ENCODE peak calls at places on chromosomes 2 and 18, in five cellular contexts. One of them, this sample, is unnamed. For H3K36me3, the result is how much of the 10 kb centered on the place peaks cover.

GRCh38 chr2:210991107-210991506 is 434.7 kb downstream of the CPS1 start:
- DNase-seq in fibroblast of lung: no peak
- DNase-seq in breast epithelium: no peak
- DNase-seq in HCT116: no peak
- DNase-seq in sigmoid colon: no peak
- DNase-seq in this sample: no peak

GRCh38 chr2:125073440-125073839 is 1048.4 kb downstream of the CNTNAP5 start:
- DNase-seq in sigmoid colon: no peak
- DNase-seq in fibroblast of lung: no peak
- DNase-seq in breast epithelium: no peak
- DNase-seq in HCT116: no peak
- DNase-seq in this sample: no peak

GRCh38 chr18:34529358-34530335 is 180.5 kb upstream of the DTNA start:
- DNase-seq in sigmoid colon: no peak
- DNase-seq in breast epithelium: no peak
- DNase-seq in fibroblast of lung: no peak
- DNase-seq in HCT116: no peak
- DNase-seq in this sample: no peak

GRCh38 chr2:86556508-86556907 is 6.7 kb downstream of the CHMP3 start:
- DNase-seq in fibroblast of lung: no peak
- DNase-seq in sigmoid colon: no peak
- DNase-seq in breast epithelium: no peak
- DNase-seq in HCT116: no peak
- DNase-seq in this sample: peak

GRCh38 chr2:175363719-175364118 is 182.2 kb upstream of the ATP5MC3 start:
- DNase-seq in breast epithelium: no peak
- DNase-seq in HCT116: no peak
- DNase-seq in fibroblast of lung: no peak
- DNase-seq in sigmoid colon: no peak
- DNase-seq in this sample: no peak

GRCh38 chr2:105674859-105675541 is 69.7 kb upstream of the NCK2 start:
- DNase-seq in fibroblast of lung: no peak
- DNase-seq in sigmoid colon: no peak
- DNase-seq in HCT116: no peak
- DNase-seq in breast epithelium: no peak
- DNase-seq in this sample: no peak

GRCh38 chr2:225614915-225615314 is 215.4 kb downstream of the NYAP2 start:
- DNase-seq in fibroblast of lung: no peak
- DNase-seq in HCT116: no peak
- DNase-seq in breast epithelium: no peak
- DNase-seq in sigmoid colon: no peak
- DNase-seq in this sample: no peak

GRCh38 chr2:24628746-24629145 is 137.7 kb downstream of the NCOA1 start:
- DNase-seq in fibroblast of lung: no peak
- DNase-seq in sigmoid colon: no peak
- DNase-seq in HCT116: no peak
- DNase-seq in breast epithelium: no peak
- DNase-seq in this sample: no peak

GRCh38 chr2:160635488-160635887 is 141.9 kb upstream of the RBMS1 start:
- DNase-seq in HCT116: no peak
- DNase-seq in fibroblast of lung: peak
- DNase-seq in sigmoid colon: no peak
- DNase-seq in breast epithelium: no peak
- DNase-seq in this sample: no peak

GRCh38 chr2:182300603-182301002 is 126.2 kb downstream of the PDE1A start:
- DNase-seq in breast epithelium: no peak
- DNase-seq in sigmoid colon: no peak
- DNase-seq in fibroblast of lung: peak
- DNase-seq in HCT116: no peak
- DNase-seq in this sample: no peak

GRCh38 chr18:46174317-46175039 is 70.3 kb downstream of the HAUS1 start:
- DNase-seq in breast epithelium: peak
- DNase-seq in fibroblast of lung: peak
- DNase-seq in sigmoid colon: no peak
- DNase-seq in HCT116: no peak
- DNase-seq in this sample: peak

GRCh38 chr2:72718906-72719305 is 106.9 kb downstream of the EXOC6B start:
- DNase-seq in breast epithelium: no peak
- DNase-seq in HCT116: no peak
- DNase-seq in sigmoid colon: no peak
- DNase-seq in fibroblast of lung: no peak
- DNase-seq in this sample: no peak

GRCh38 chr18:41974661-41975286 is 19.7 kb downstream of the PIK3C3 start:
- DNase-seq in sigmoid colon: no peak
- DNase-seq in HCT116: no peak
- DNase-seq in breast epithelium: no peak
- DNase-seq in fibroblast of lung: peak
- DNase-seq in this sample: no peak

GRCh38 chr2:173963323-173963816 is 1.8 kb downstream of the SP3 start:
- DNase-seq in fibroblast of lung: peak
- DNase-seq in sigmoid colon: peak
- DNase-seq in breast epithelium: peak
- DNase-seq in HCT116: no peak
- DNase-seq in this sample: peak

GRCh38 chr2:105545731-105546622 is 147.1 kb upstream of the FHL2 start:
- DNase-seq in fibroblast of lung: peak
- DNase-seq in sigmoid colon: no peak
- DNase-seq in HCT116: peak
- DNase-seq in breast epithelium: no peak
- DNase-seq in this sample: peak

GRCh38 chr2:215396595-215397313 is 39.1 kb downstream of the FN1 start:
- DNase-seq in HCT116: no peak
- DNase-seq in fibroblast of lung: peak
- DNase-seq in breast epithelium: no peak
- DNase-seq in sigmoid colon: no peak
- DNase-seq in this sample: no peak

GRCh38 chr2:239275871-239276812 is 124.7 kb downstream of the HDAC4 start:
- DNase-seq in breast epithelium: peak
- DNase-seq in HCT116: no peak
- DNase-seq in sigmoid colon: peak
- DNase-seq in fibroblast of lung: peak
- DNase-seq in this sample: no peak

GRCh38 chr2:230023313-230023712 is 45.4 kb downstream of the SLC16A14 start:
- DNase-seq in breast epithelium: no peak
- DNase-seq in sigmoid colon: no peak
- DNase-seq in fibroblast of lung: no peak
- DNase-seq in HCT116: no peak
- DNase-seq in this sample: no peak

GRCh38 chr2:207093234-207093633 is 72.5 kb downstream of the KLF7 start:
- DNase-seq in HCT116: no peak
- DNase-seq in fibroblast of lung: no peak
- DNase-seq in breast epithelium: no peak
- DNase-seq in sigmoid colon: no peak
- DNase-seq in this sample: no peak

GRCh38 chr2:132632000-132632649 is 37.9 kb downstream of the LYPD1 start:
- DNase-seq in HCT116: no peak
- DNase-seq in fibroblast of lung: peak
- DNase-seq in sigmoid colon: no peak
- DNase-seq in breast epithelium: no peak
- DNase-seq in this sample: no peak

GRCh38 chr2:128547667-128548066 is 229.0 kb upstream of the HS6ST1 start:
- DNase-seq in sigmoid colon: peak
- DNase-seq in HCT116: no peak
- DNase-seq in fibroblast of lung: no peak
- DNase-seq in breast epithelium: no peak
- DNase-seq in this sample: no peak

GRCh38 chr18:46418657-46419260 is 238.3 kb downstream of the LOXHD1 start:
- DNase-seq in HCT116: no peak
- DNase-seq in fibroblast of lung: peak
- DNase-seq in breast epithelium: peak
- DNase-seq in sigmoid colon: no peak
- DNase-seq in this sample: no peak

GRCh38 chr2:25276569-25277465 is 64.9 kb downstream of the DNMT3A start:
- DNase-seq in HCT116: no peak
- DNase-seq in breast epithelium: peak
- DNase-seq in fibroblast of lung: peak
- DNase-seq in sigmoid colon: peak
- DNase-seq in this sample: no peak

GRCh38 chr2:131493199-131494018 is 1.2 kb upstream of the MZT2A start:
- DNase-seq in sigmoid colon: no peak
- DNase-seq in fibroblast of lung: peak
- DNase-seq in HCT116: no peak
- DNase-seq in breast epithelium: no peak
- DNase-seq in this sample: no peak

GRCh38 chr2:77270433-77270832 is 251.7 kb downstream of the LRRTM4 start:
- DNase-seq in breast epithelium: no peak
- DNase-seq in HCT116: no peak
- DNase-seq in sigmoid colon: no peak
- DNase-seq in fibroblast of lung: peak
- DNase-seq in this sample: peak

DNA sequence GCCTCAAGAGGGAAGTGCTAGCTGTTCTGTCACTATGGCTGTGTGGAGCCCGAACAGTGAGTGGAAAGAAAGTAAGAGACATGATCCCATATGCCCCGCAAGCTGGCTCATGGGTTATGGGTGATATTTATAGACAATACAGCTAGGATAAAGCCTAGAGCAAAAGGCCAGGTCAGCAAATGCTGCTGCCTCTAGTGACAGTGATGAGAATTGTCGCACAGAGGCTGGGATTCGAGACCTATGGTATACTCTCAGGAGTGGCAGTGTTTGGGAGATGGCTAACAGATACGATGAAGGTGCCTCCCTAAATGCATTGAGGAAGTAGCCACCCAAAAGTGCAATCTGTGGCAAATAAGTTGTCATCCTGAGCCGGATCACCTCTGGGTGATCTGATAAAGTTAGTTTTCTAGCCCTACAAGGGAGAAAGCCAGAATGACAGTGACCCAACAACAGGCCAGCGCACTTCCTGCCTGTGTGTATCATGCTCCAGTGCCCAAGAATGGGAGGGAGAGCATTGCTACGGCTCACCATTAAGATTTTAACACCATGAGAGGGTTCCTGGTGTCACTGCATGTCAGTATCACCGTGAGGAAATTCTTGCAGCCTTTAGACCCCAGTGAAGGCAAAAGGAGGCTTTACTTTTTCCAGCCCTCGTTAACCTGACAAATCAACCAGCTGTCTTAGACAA is 92.3 kb upstream of the TGFA start:
- DNase-seq in fibroblast of lung: no peak
- DNase-seq in HCT116: no peak
- DNase-seq in sigmoid colon: no peak
- DNase-seq in breast epithelium: no peak
- DNase-seq in this sample: peak
- TF ChIP-seq CTCF in fibroblast of lung: no peak
- TF ChIP-seq CTCF in HCT116: peak
- TF ChIP-seq CTCF in sigmoid colon: no peak
- TF ChIP-seq CTCF in breast epithelium: no peak
- TF ChIP-seq CTCF in this sample: peak

GRCh38 chr2:47169784-47170183 is 14.7 kb upstream of the STPG4 start:
- DNase-seq in breast epithelium: no peak
- DNase-seq in sigmoid colon: no peak
- DNase-seq in fibroblast of lung: no peak
- DNase-seq in HCT116: no peak
- DNase-seq in this sample: no peak
- H3K36me3 ChIP-seq in breast epithelium: under half
- H3K36me3 ChIP-seq in sigmoid colon: under half
- H3K36me3 ChIP-seq in fibroblast of lung: under half
- H3K36me3 ChIP-seq in HCT116: half or more
- H3K36me3 ChIP-seq in this sample: under half

GRCh38 chr2:46913471-46914381 is 1.9 kb downstream of the MCFD2 start:
- DNase-seq in HCT116: peak
- DNase-seq in fibroblast of lung: peak
- DNase-seq in sigmoid colon: peak
- DNase-seq in breast epithelium: peak
- DNase-seq in this sample: peak
- TF ChIP-seq CTCF in HCT116: peak
- TF ChIP-seq CTCF in fibroblast of lung: no peak
- TF ChIP-seq CTCF in sigmoid colon: no peak
- TF ChIP-seq CTCF in breast epithelium: no peak
- TF ChIP-seq CTCF in this sample: no peak

DNA sequence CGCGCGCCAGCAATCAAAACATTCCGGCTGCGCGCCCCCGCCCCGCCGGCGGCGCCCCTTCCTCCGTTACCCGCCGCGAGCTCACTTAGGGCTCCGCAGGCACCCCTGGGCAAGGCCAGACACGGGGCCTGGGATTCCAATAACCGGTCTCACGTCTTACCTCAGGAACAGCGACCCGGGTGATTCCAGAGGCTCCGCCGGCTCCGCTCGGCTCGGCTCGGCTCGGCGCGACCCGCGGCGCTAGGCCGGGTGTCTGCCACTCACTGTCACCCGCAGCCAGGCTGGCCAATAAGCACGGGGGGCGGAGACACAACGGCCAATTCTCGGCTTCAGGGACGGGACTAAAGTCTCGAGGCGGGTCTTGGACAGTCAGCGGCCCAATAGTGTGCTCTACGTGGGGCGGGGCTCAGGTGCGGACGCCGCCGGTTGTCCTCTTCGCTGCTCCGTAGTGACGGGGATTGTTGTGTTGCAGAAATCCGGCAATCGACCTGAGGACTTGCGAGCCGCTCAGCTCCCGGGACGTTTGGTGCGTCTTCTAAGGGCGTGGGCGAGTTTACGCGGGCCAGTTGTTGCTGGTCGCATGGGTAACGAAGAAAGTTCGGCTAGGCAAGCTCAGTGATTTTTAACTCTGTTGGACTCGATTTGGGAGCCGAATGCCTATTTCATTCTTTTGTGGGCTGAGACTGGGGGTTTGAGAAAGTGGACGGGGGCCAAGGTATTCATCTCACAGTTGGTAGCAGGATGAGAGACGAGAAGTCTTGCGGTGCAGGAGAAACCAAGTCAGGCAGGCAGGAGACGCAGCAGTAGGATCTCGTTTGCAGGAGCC is at the start of the genes ANKZF1 and ATG9A:
- DNase-seq in fibroblast of lung: peak
- DNase-seq in sigmoid colon: peak
- DNase-seq in HCT116: peak
- DNase-seq in breast epithelium: peak
- DNase-seq in this sample: peak
- H3K36me3 ChIP-seq in fibroblast of lung: under half
- H3K36me3 ChIP-seq in sigmoid colon: half or more
- H3K36me3 ChIP-seq in HCT116: under half
- H3K36me3 ChIP-seq in breast epithelium: under half
- H3K36me3 ChIP-seq in this sample: under half

GRCh38 chr2:16639431-16639830 is 26.2 kb downstream of the CYRIA start:
- DNase-seq in HCT116: no peak
- DNase-seq in sigmoid colon: no peak
- DNase-seq in fibroblast of lung: no peak
- DNase-seq in breast epithelium: no peak
- DNase-seq in this sample: no peak
- TF ChIP-seq CTCF in HCT116: no peak
- TF ChIP-seq CTCF in sigmoid colon: peak
- TF ChIP-seq CTCF in fibroblast of lung: no peak
- TF ChIP-seq CTCF in breast epithelium: no peak
- TF ChIP-seq CTCF in this sample: no peak